ENCODE peak calls at places on chromosome 3, in nine cellular contexts. One of them, this sample, is unnamed.

GRCh38 chr3:13495921-13496723 is 16.0 kb downstream of the HDAC11 start:
- DNase-seq in HepG2: peak; percentile 49
- DNase-seq in esophagus muscularis mucosa: no peak
- DNase-seq in K562: peak; percentile 74
- DNase-seq in stomach: peak; percentile 86
- DNase-seq in SK-N-SH: peak; percentile 84
- DNase-seq in breast epithelium: peak; percentile 86
- DNase-seq in GM23338: peak; percentile 91
- DNase-seq in sigmoid colon: peak; percentile 92
- DNase-seq in this sample: no peak

GRCh38 chr3:98587654-98588532 is 5.5 kb downstream of the CPOX start:
- DNase-seq in esophagus muscularis mucosa: no peak
- DNase-seq in GM23338: no peak
- DNase-seq in sigmoid colon: no peak
- DNase-seq in K562: no peak
- DNase-seq in SK-N-SH: no peak
- DNase-seq in breast epithelium: no peak
- DNase-seq in stomach: no peak
- DNase-seq in HepG2: no peak
- DNase-seq in this sample: no peak

GRCh38 chr3:126098391-126098858 is 14.5 kb upstream of the SLC41A3 start:
- DNase-seq in GM23338: no peak
- DNase-seq in esophagus muscularis mucosa: no peak
- DNase-seq in SK-N-SH: no peak
- DNase-seq in stomach: no peak
- DNase-seq in HepG2: no peak
- DNase-seq in sigmoid colon: peak; percentile 50
- DNase-seq in breast epithelium: no peak
- DNase-seq in K562: no peak
- DNase-seq in this sample: peak; percentile 40

GRCh38 chr3:110711851-110712396 is 359.7 kb upstream of the NECTIN3 start:
- DNase-seq in K562: no peak
- DNase-seq in GM23338: peak; percentile 74
- DNase-seq in HepG2: no peak
- DNase-seq in sigmoid colon: no peak
- DNase-seq in SK-N-SH: no peak
- DNase-seq in breast epithelium: no peak
- DNase-seq in stomach: no peak
- DNase-seq in esophagus muscularis mucosa: no peak
- DNase-seq in this sample: no peak

GRCh38 chr3:195356151-195357086 is 85.5 kb upstream of the XXYLT1 start:
- DNase-seq in GM23338: peak; percentile 15
- DNase-seq in esophagus muscularis mucosa: no peak
- DNase-seq in K562: no peak
- DNase-seq in stomach: no peak
- DNase-seq in SK-N-SH: no peak
- DNase-seq in breast epithelium: no peak
- DNase-seq in HepG2: no peak
- DNase-seq in sigmoid colon: peak; percentile 70
- DNase-seq in this sample: no peak

GRCh38 chr3:81743096-81744025 is 18.1 kb downstream of the GBE1 start:
- DNase-seq in SK-N-SH: no peak
- DNase-seq in K562: peak; percentile 68
- DNase-seq in stomach: no peak
- DNase-seq in GM23338: peak; percentile 8
- DNase-seq in sigmoid colon: peak; percentile 74
- DNase-seq in esophagus muscularis mucosa: peak; percentile 93
- DNase-seq in breast epithelium: no peak
- DNase-seq in HepG2: no peak
- DNase-seq in this sample: no peak

GRCh38 chr3:82940124-82940523 is 1178.7 kb upstream of the GBE1 start:
- DNase-seq in SK-N-SH: no peak
- DNase-seq in esophagus muscularis mucosa: no peak
- DNase-seq in HepG2: no peak
- DNase-seq in K562: no peak
- DNase-seq in GM23338: no peak
- DNase-seq in stomach: no peak
- DNase-seq in breast epithelium: no peak
- DNase-seq in sigmoid colon: peak; percentile 52
- DNase-seq in this sample: no peak

GRCh38 chr3:128197855-128198254 is 44.6 kb downstream of the EEFSEC start:
- DNase-seq in esophagus muscularis mucosa: peak; percentile 21
- DNase-seq in sigmoid colon: no peak
- DNase-seq in stomach: no peak
- DNase-seq in GM23338: no peak
- DNase-seq in breast epithelium: no peak
- DNase-seq in K562: no peak
- DNase-seq in HepG2: peak; percentile 77
- DNase-seq in SK-N-SH: no peak
- DNase-seq in this sample: no peak

GRCh38 chr3:119290613-119291012 is 3.6 kb upstream of the ARHGAP31 start:
- DNase-seq in K562: no peak
- DNase-seq in sigmoid colon: no peak
- DNase-seq in breast epithelium: no peak
- DNase-seq in SK-N-SH: no peak
- DNase-seq in esophagus muscularis mucosa: no peak
- DNase-seq in GM23338: no peak
- DNase-seq in HepG2: no peak
- DNase-seq in stomach: no peak
- DNase-seq in this sample: no peak

GRCh38 chr3:74067296-74067695 is 442.6 kb upstream of the PDZRN3 start:
- DNase-seq in GM23338: peak; percentile 27
- DNase-seq in esophagus muscularis mucosa: no peak
- DNase-seq in stomach: peak; percentile 35
- DNase-seq in breast epithelium: no peak
- DNase-seq in K562: no peak
- DNase-seq in SK-N-SH: no peak
- DNase-seq in sigmoid colon: no peak
- DNase-seq in HepG2: no peak
- DNase-seq in this sample: no peak

GRCh38 chr3:4834403-4834866 is 144.8 kb upstream of the BHLHE40 start:
- DNase-seq in esophagus muscularis mucosa: no peak
- DNase-seq in stomach: peak; percentile 45
- DNase-seq in breast epithelium: no peak
- DNase-seq in sigmoid colon: no peak
- DNase-seq in SK-N-SH: no peak
- DNase-seq in GM23338: no peak
- DNase-seq in K562: no peak
- DNase-seq in HepG2: no peak
- DNase-seq in this sample: no peak

GRCh38 chr3:184739594-184740505 is 28.0 kb upstream of the MAGEF1 start:
- DNase-seq in breast epithelium: no peak
- DNase-seq in HepG2: no peak
- DNase-seq in GM23338: no peak
- DNase-seq in stomach: no peak
- DNase-seq in esophagus muscularis mucosa: no peak
- DNase-seq in sigmoid colon: no peak
- DNase-seq in K562: no peak
- DNase-seq in SK-N-SH: no peak
- DNase-seq in this sample: peak; percentile 34

GRCh38 chr3:30538787-30539186 is 67.6 kb upstream of the TGFBR2 start:
- DNase-seq in GM23338: no peak
- DNase-seq in breast epithelium: no peak
- DNase-seq in K562: no peak
- DNase-seq in sigmoid colon: no peak
- DNase-seq in stomach: no peak
- DNase-seq in esophagus muscularis mucosa: no peak
- DNase-seq in SK-N-SH: no peak
- DNase-seq in HepG2: no peak
- DNase-seq in this sample: no peak

GRCh38 chr3:167941234-167941995 is 154.3 kb downstream of the GOLIM4 start:
- DNase-seq in breast epithelium: peak; percentile 20
- DNase-seq in stomach: no peak
- DNase-seq in HepG2: no peak
- DNase-seq in SK-N-SH: no peak
- DNase-seq in sigmoid colon: peak; percentile 69
- DNase-seq in GM23338: no peak
- DNase-seq in esophagus muscularis mucosa: no peak
- DNase-seq in K562: peak; percentile 64
- DNase-seq in this sample: no peak

GRCh38 chr3:33919721-33920120 is 121.3 kb downstream of the PDCD6IP start:
- DNase-seq in GM23338: peak; percentile 9
- DNase-seq in SK-N-SH: no peak
- DNase-seq in K562: no peak
- DNase-seq in esophagus muscularis mucosa: no peak
- DNase-seq in sigmoid colon: no peak
- DNase-seq in stomach: no peak
- DNase-seq in breast epithelium: no peak
- DNase-seq in HepG2: no peak
- DNase-seq in this sample: no peak

GRCh38 chr3:42228796-42229195 is 37.2 kb downstream of the CCK start:
- DNase-seq in HepG2: peak; percentile 20
- DNase-seq in GM23338: peak; percentile 58
- DNase-seq in sigmoid colon: no peak
- DNase-seq in K562: peak; percentile 31
- DNase-seq in breast epithelium: no peak
- DNase-seq in stomach: no peak
- DNase-seq in SK-N-SH: no peak
- DNase-seq in esophagus muscularis mucosa: no peak
- DNase-seq in this sample: no peak
- TF ChIP-seq CTCF in HepG2: peak; percentile 41
- TF ChIP-seq CTCF in GM23338: peak; percentile 62
- TF ChIP-seq CTCF in sigmoid colon: no peak
- TF ChIP-seq CTCF in K562: peak; percentile 50
- TF ChIP-seq CTCF in breast epithelium: no peak
- TF ChIP-seq CTCF in stomach: no peak
- TF ChIP-seq CTCF in SK-N-SH: peak; percentile 45
- TF ChIP-seq CTCF in esophagus muscularis mucosa: no peak
- TF ChIP-seq CTCF in this sample: no peak

GRCh38 chr3:29441020-29441324 is 160.1 kb downstream of the RBMS3 start:
- DNase-seq in GM23338: no peak
- DNase-seq in breast epithelium: no peak
- DNase-seq in sigmoid colon: no peak
- DNase-seq in HepG2: no peak
- DNase-seq in esophagus muscularis mucosa: no peak
- DNase-seq in stomach: no peak
- DNase-seq in K562: no peak
- DNase-seq in SK-N-SH: no peak
- DNase-seq in this sample: no peak
- H3K4me3 ChIP-seq in GM23338: peak overlapping the region; percentile 29
- H3K4me3 ChIP-seq in breast epithelium: no peak overlapping the region
- H3K4me3 ChIP-seq in sigmoid colon: no peak overlapping the region
- H3K4me3 ChIP-seq in HepG2: no peak overlapping the region
- H3K4me3 ChIP-seq in esophagus muscularis mucosa: no peak overlapping the region
- H3K4me3 ChIP-seq in stomach: no peak overlapping the region
- H3K4me3 ChIP-seq in K562: no peak overlapping the region
- H3K4me3 ChIP-seq in SK-N-SH: no peak overlapping the region
- H3K4me3 ChIP-seq in this sample: no peak overlapping the region

DNA sequence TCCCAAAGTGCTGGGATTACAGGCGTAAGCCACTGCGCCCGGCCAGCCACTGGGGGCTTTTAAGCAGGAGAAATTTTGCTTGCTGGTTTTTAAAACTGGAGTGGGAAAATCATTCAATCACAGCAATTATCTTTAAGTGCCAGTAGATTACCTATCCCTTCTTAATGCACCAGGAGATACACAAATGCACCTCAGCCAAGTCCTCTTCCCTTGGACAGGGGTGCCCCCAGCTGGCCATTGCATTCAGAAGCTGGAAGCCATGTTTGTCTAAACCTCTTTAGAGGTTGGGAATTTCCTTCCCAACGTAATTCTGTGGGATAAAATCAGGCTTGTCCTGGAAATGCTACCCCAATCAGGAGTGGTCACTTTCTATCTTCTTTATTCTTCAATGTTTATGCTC is 26.6 kb downstream of the MIX23 start:
- DNase-seq in HepG2: peak; percentile 57
- DNase-seq in breast epithelium: peak; percentile 27
- DNase-seq in stomach: peak; percentile 67
- DNase-seq in K562: peak; percentile 39
- DNase-seq in esophagus muscularis mucosa: no peak
- DNase-seq in SK-N-SH: peak; percentile 39
- DNase-seq in sigmoid colon: no peak
- DNase-seq in GM23338: peak; percentile 75
- DNase-seq in this sample: no peak
- TF ChIP-seq POLR2AphosphoS5 in HepG2: no peak
- TF ChIP-seq POLR2AphosphoS5 in breast epithelium: no peak
- TF ChIP-seq POLR2AphosphoS5 in stomach: no peak
- TF ChIP-seq POLR2AphosphoS5 in K562: no peak
- TF ChIP-seq POLR2AphosphoS5 in esophagus muscularis mucosa: no peak
- TF ChIP-seq POLR2AphosphoS5 in SK-N-SH: no peak
- TF ChIP-seq POLR2AphosphoS5 in sigmoid colon: no peak
- TF ChIP-seq POLR2AphosphoS5 in GM23338: no peak
- TF ChIP-seq POLR2AphosphoS5 in this sample: no peak

GRCh38 chr3:116512281-116512680 is 67.0 kb upstream of the LSAMP start:
- DNase-seq in breast epithelium: no peak
- DNase-seq in SK-N-SH: no peak
- DNase-seq in stomach: no peak
- DNase-seq in GM23338: no peak
- DNase-seq in esophagus muscularis mucosa: no peak
- DNase-seq in K562: no peak
- DNase-seq in sigmoid colon: no peak
- DNase-seq in HepG2: no peak
- DNase-seq in this sample: no peak

GRCh38 chr3:116512931-116513330 is 67.6 kb upstream of the LSAMP start:
- DNase-seq in stomach: no peak
- DNase-seq in sigmoid colon: no peak
- DNase-seq in esophagus muscularis mucosa: no peak
- DNase-seq in K562: no peak
- DNase-seq in GM23338: no peak
- DNase-seq in SK-N-SH: no peak
- DNase-seq in HepG2: no peak
- DNase-seq in breast epithelium: no peak
- DNase-seq in this sample: no peak

GRCh38 chr3:116517308-116517707 is 72.0 kb upstream of the LSAMP start:
- DNase-seq in SK-N-SH: no peak
- DNase-seq in breast epithelium: no peak
- DNase-seq in K562: no peak
- DNase-seq in stomach: no peak
- DNase-seq in GM23338: peak; percentile 72
- DNase-seq in HepG2: no peak
- DNase-seq in esophagus muscularis mucosa: no peak
- DNase-seq in sigmoid colon: no peak
- DNase-seq in this sample: no peak
- TF ChIP-seq CTCF in SK-N-SH: peak; percentile 56
- TF ChIP-seq CTCF in breast epithelium: no peak
- TF ChIP-seq CTCF in K562: no peak
- TF ChIP-seq CTCF in stomach: no peak
- TF ChIP-seq CTCF in GM23338: peak; percentile 61
- TF ChIP-seq CTCF in HepG2: no peak
- TF ChIP-seq CTCF in esophagus muscularis mucosa: no peak
- TF ChIP-seq CTCF in sigmoid colon: no peak
- TF ChIP-seq CTCF in this sample: no peak

DNA sequence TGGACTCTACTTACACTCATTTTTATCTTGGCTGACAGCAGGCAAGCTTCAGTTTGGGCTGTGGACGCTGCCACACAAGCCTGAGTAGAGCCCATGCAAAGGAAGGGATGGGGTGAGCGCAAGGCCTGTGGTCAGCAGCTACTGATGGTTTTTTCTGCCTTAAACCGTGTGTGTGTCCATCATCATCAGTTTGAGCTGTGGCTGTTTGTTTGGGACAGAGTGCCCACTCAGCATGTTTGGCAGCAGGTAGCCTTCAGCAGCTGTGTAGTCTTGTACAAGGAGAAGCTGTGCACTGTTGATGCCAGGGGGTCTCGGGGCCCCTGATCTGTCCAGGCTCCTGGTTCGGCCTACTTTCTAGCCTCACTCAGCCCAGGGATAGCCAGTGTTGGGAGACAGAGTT is 3.5 kb downstream of the RBM15B start:
- DNase-seq in breast epithelium: no peak
- DNase-seq in K562: no peak
- DNase-seq in SK-N-SH: no peak
- DNase-seq in GM23338: no peak
- DNase-seq in stomach: no peak
- DNase-seq in esophagus muscularis mucosa: no peak
- DNase-seq in sigmoid colon: no peak
- DNase-seq in HepG2: no peak
- DNase-seq in this sample: no peak
- H3K4me3 ChIP-seq in breast epithelium: no peak overlapping the region
- H3K4me3 ChIP-seq in K562: no peak overlapping the region
- H3K4me3 ChIP-seq in SK-N-SH: no peak overlapping the region
- H3K4me3 ChIP-seq in GM23338: no peak overlapping the region
- H3K4me3 ChIP-seq in stomach: no peak overlapping the region
- H3K4me3 ChIP-seq in esophagus muscularis mucosa: no peak overlapping the region
- H3K4me3 ChIP-seq in sigmoid colon: no peak overlapping the region
- H3K4me3 ChIP-seq in HepG2: no peak overlapping the region
- H3K4me3 ChIP-seq in this sample: no peak overlapping the region